ENCODE peak calls at places on chromosomes 11 and 22, in six cellular contexts. W is IMR-90, U is H9, R is neuronal stem cell, Q is mesenchymal stem cell, Z is trophoblast cell. T is an unnamed sample.

GRCh38 chr11:1393038-1393710 is 3.4 kb downstream of the BRSK2 start:
- DNase-seq in Z (no peak), W (no peak), R (no peak), U (no peak), Q (no peak), T (no peak)

GRCh38 chr11:79018371-79018849 is 422.4 kb downstream of the TENM4 start:
- DNase-seq in Z (no peak), W (peak), R (no peak), Q (peak), U (no peak), T (no peak)

GRCh38 chr11:10387209-10388083 is 67.6 kb upstream of the AMPD3 start:
- DNase-seq in R (no peak), W (peak), Z (peak), U (no peak), Q (no peak), T (peak)

GRCh38 chr11:71447791-71448256 is 369 bp downstream of the DHCR7 start:
- DNase-seq in Q (peak), R (peak), U (no peak), W (no peak), Z (peak), T (no peak)

GRCh38 chr11:104564921-104565580 is 333.2 kb downstream of the CASP12 start:
- DNase-seq in Z (no peak), R (no peak), W (no peak), U (no peak), Q (no peak), T (no peak)

GRCh38 chr11:68377389-68377795 is 65.0 kb downstream of the LRP5 start:
- DNase-seq in Q (no peak), U (no peak), R (no peak), W (no peak), Z (no peak), T (no peak)

GRCh38 chr11:59802639-59803176 is 7.9 kb downstream of the MRPL16 start:
- DNase-seq in Z (peak), U (no peak), W (peak), R (peak), Q (peak), T (no peak)

GRCh38 chr11:34585870-34586654 is 34.8 kb upstream of the EHF start:
- DNase-seq in Z (peak), R (peak), Q (peak), U (no peak), W (peak), T (no peak)

GRCh38 chr11:36441610-36442208 is 68.4 kb downstream of the TRAF6 start:
- DNase-seq in W (no peak), R (no peak), Q (no peak), Z (no peak), U (no peak), T (no peak)

GRCh38 chr11:81874627-81875026 is 859.0 kb downstream of the FAM181B start:
- DNase-seq in U (no peak), Q (no peak), W (no peak), R (no peak), Z (no peak), T (no peak)

GRCh38 chr11:69641681-69642548 is 959 bp downstream of the CCND1 start:
- DNase-seq in R (no peak), Q (no peak), U (peak), W (no peak), Z (no peak), T (no peak)

GRCh38 chr11:128575956-128576340 is 11.4 kb downstream of the ETS1 start:
- DNase-seq in Z (peak), R (no peak), Q (peak), U (no peak), W (peak), T (no peak)

GRCh38 chr11:78350646-78351165 is 66.9 kb downstream of the GAB2 start:
- DNase-seq in R (no peak), U (no peak), W (peak), Z (peak), Q (peak), T (no peak)

GRCh38 chr11:34051349-34052035 is at the start of gene CAPRIN1:
- DNase-seq in Q (peak), W (peak), Z (peak), U (peak), R (peak), T (peak)

GRCh38 chr11:11909727-11910126 is 68.0 kb downstream of the USP47 start:
- DNase-seq in U (no peak), Q (peak), R (no peak), W (peak), Z (no peak), T (no peak)

GRCh38 chr11:120566176-120566575 is 54.6 kb downstream of the GRIK4 start:
- DNase-seq in R (no peak), Z (peak), Q (no peak), W (peak), U (peak), T (no peak)

GRCh38 chr11:36069576-36070214 is 125.8 kb downstream of the LDLRAD3 start:
- DNase-seq in Z (no peak), U (peak), R (peak), W (no peak), Q (no peak), T (no peak)

GRCh38 chr11:66891849-66892660 is 35.2 kb downstream of the LRFN4 start:
- DNase-seq in Z (peak), Q (peak), W (peak), U (peak), R (no peak), T (no peak)
- H3K14ac ChIP-seq in Z (no peak), Q (no peak), W (peak), U (no peak), R (no peak), T (no peak)

DNA sequence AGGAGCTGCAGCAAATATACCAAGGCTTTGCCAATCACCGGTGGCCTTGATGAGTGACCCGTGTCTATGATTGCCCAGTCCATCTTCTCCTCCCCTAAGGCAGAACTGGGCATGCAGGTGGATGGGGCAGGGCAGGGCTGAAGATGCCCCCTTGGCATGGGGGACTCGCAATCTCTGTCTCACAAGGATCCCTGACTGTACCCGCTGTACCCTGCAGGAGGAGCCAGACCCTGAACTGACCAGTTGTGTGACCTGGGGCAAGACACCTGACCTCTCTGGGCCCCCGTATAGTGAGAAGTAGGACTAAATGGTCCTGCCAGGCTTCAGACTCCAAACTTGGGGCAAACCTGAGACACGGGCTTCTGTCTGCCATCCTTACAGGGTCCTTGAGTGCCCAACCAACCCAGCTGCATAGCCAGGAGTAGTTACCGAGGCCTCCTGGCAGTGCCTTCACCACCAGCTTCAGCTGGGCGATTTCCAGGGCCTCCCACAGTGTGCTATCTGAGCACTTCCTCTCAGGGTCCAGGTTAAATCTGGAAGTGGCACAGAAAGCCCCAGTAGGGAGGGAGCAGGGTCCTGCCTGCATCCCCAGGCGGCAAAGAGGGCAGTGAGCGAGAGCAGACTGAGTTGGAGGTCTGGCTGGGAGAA is 6.4 kb upstream of the KCNJ11 start:
- DNase-seq in Z (no peak), W (no peak), R (no peak), U (no peak), Q (no peak), T (no peak)
- H3K14ac ChIP-seq in Z (no peak), W (no peak), R (no peak), U (no peak), Q (no peak), T (no peak)

DNA sequence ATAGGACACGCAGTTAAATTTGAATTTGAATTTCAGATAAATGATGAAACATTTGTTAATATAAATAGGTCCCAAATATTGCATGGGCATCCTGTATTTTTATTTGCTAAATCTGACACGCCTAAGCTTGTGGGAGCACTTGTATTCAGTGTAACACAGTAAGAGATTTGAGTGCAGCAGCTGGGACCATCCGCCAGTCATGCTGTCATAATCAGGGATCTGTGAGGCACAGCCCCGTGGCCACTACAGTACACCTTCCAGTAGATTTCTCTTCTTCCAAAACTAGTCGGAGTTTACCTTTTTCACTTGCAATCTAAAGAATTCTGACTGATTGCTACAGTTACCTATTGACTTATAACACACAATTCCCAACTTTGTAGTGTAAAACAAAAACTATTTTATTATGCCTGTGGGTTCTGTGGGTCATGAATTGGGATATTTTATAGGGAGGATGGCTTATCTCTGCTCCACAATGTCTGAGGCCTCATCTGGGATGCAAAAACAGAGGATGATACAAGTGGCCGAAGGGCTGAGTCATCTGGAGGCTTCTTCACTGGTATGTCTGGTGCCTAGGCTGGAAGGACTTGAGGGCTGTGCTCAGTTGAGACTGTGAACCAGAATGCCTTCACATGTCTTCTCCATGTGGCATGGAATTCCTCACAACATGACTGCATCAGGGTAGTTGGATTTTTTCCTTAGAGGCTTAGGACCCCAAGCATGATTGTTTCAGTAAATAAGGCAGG is 74.1 kb downstream of the PRSS23 start:
- DNase-seq in Z (peak), W (peak), U (no peak), R (no peak), Q (peak), T (no peak)
- H3K14ac ChIP-seq in Z (no peak), W (no peak), U (no peak), R (no peak), Q (peak), T (no peak)

GRCh38 chr11:117309310-117309709 is 6.7 kb downstream of the BACE1 start:
- DNase-seq in R (no peak), Z (no peak), U (no peak), Q (no peak), W (no peak), T (no peak)

GRCh38 chr11:117300773-117301172 is 9.6 kb downstream of the BACE1-AS start:
- DNase-seq in Z (no peak), R (no peak), U (no peak), W (no peak), Q (no peak), T (no peak)

GRCh38 chr11:117302228-117302627 is 11.1 kb downstream of the BACE1-AS start:
- DNase-seq in Z (no peak), U (no peak), R (no peak), Q (no peak), W (no peak), T (no peak)

GRCh38 chr11:117303101-117303500 is 12.0 kb downstream of the BACE1-AS start:
- DNase-seq in W (no peak), U (no peak), Z (no peak), Q (no peak), R (no peak), T (no peak)

GRCh38 chr11:117305145-117305544 is 10.9 kb downstream of the BACE1 start:
- DNase-seq in Z (no peak), Q (no peak), U (no peak), R (no peak), W (no peak), T (no peak)
- H3K14ac ChIP-seq in Z (no peak), Q (no peak), U (no peak), R (no peak), W (no peak), T (no peak)

DNA sequence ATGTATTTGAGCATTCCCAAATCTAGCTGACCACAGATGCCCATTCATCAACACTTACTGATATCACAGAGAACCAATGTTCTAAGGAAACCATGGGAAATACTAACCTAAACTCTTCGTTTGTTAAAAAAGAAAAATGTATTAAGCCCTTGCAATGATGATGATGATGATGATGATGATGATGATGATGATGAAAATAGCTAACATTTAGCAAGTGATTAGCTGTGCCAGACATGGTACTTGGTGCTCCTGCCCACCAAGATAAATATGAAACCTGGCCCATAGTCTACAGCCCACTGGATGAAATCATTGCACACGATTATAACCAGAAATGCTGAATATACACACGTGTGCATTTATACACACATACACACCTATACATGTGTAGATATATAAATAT is 37.5 kb downstream of the SMCO4 start:
- DNase-seq in R (no peak), Q (no peak), Z (no peak), W (no peak), U (no peak), T (no peak)
- H3K14ac ChIP-seq in R (no peak), Q (no peak), Z (no peak), W (no peak), U (no peak), T (no peak)

GRCh38 chr22:49881856-49882255 is 28.2 kb downstream of the ZBED4 start:
- DNase-seq in W (no peak), R (no peak), U (no peak), Q (no peak), Z (no peak), T (no peak)
- H3K14ac ChIP-seq in W (no peak), R (no peak), U (no peak), Q (peak), Z (no peak), T (no peak)

GRCh38 chr11:73213196-73214143 is 4.6 kb upstream of the P2RY2 start:
- DNase-seq in Q (no peak), U (no peak), R (no peak), W (no peak), Z (no peak), T (no peak)

GRCh38 chr11:73217810-73218105 is 323 bp upstream of the P2RY2 start:
- DNase-seq in W (no peak), U (no peak), R (no peak), Q (no peak), Z (no peak), T (no peak)

GRCh38 chr11:73217131-73217809 is 811 bp upstream of the P2RY2 start:
- DNase-seq in W (no peak), Q (no peak), Z (no peak), U (no peak), R (no peak), T (no peak)

GRCh38 chr11:73216466-73216865 is 1.6 kb upstream of the P2RY2 start:
- DNase-seq in R (no peak), W (no peak), U (no peak), Q (no peak), Z (no peak), T (no peak)

DNA sequence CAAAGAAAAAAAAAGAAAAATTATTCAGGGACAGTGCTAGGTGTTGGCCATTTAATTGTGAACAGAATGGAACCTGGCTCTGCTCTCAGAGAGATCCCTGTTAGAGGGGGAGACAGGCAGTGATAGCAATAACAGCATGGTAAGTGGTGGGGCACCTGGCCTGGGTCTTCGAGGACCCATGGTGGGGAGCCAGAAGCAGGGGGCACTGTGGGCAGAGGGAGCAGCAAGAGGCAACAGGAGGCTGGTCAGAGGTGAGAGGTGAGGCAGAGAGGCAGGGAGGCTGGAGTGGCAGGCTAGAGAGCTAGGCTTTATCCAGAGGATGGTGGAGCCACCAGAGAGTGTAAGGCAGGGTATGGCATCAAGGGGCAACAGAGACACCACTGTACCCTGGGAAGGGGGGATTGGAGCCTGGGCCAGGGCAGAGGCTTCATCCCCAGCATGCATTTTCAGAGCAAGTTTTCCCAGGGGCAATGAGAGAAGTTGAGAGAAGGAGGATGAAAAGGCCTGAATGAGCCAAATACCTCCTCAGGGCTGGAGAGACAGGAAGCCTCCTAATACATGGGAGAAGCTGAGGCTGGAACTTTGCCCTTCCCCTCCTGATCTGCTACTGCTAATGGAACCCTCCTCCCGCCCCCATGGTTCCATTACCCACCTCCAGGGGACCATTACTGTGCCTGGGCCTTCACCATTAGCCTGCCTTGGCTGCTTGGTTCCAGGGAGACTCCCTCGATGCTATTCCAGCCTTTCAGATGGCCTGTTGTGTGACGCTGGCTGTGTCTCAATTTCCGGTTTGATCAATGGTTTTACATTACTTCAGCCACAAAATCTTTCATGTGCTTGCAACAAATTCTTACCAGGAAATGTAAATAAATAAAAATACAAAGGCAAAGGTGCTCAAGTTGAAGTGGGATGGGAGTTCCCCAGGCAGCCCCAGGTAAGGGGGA is 2.6 kb upstream of the P2RY2 start:
- DNase-seq in U (no peak), W (no peak), R (no peak), Q (no peak), Z (no peak), T (no peak)
- H3K14ac ChIP-seq in U (no peak), W (no peak), R (no peak), Q (no peak), Z (no peak), T (no peak)